ENCODE peak calls at places on chromosome 5, in ten cellular contexts. One of them, this sample, is unnamed. For H3K4me1, the result is how much of the 10 kb centered on the place peaks cover.

GRCh38 chr5:82661462-82661861 is 383.3 kb upstream of the RPS23 start:
- DNase-seq in sigmoid colon: no peak
- DNase-seq in osteoblast: no peak
- DNase-seq in cardiac muscle cell: no peak
- DNase-seq in vagina: no peak
- DNase-seq in kidney: no peak
- DNase-seq in Peyer's patch: no peak
- DNase-seq in psoas muscle: no peak
- DNase-seq in lower lobe of right lung: no peak
- DNase-seq in SK-N-SH: no peak
- DNase-seq in this sample: no peak

GRCh38 chr5:91126448-91126847 is 256.7 kb downstream of the ARRDC3 start:
- DNase-seq in sigmoid colon: peak
- DNase-seq in osteoblast: no peak
- DNase-seq in cardiac muscle cell: no peak
- DNase-seq in vagina: no peak
- DNase-seq in kidney: no peak
- DNase-seq in Peyer's patch: no peak
- DNase-seq in psoas muscle: no peak
- DNase-seq in lower lobe of right lung: no peak
- DNase-seq in SK-N-SH: no peak
- DNase-seq in this sample: no peak

GRCh38 chr5:149422429-149423286 is 43.6 kb upstream of the IL17B start:
- DNase-seq in sigmoid colon: peak
- DNase-seq in osteoblast: peak
- DNase-seq in cardiac muscle cell: peak
- DNase-seq in vagina: no peak
- DNase-seq in kidney: peak
- DNase-seq in Peyer's patch: peak
- DNase-seq in psoas muscle: peak
- DNase-seq in lower lobe of right lung: peak
- DNase-seq in SK-N-SH: peak
- DNase-seq in this sample: no peak

GRCh38 chr5:98927988-98928801 is 612 bp downstream of the CHD1 start:
- DNase-seq in sigmoid colon: peak
- DNase-seq in osteoblast: peak
- DNase-seq in cardiac muscle cell: peak
- DNase-seq in vagina: no peak
- DNase-seq in kidney: peak
- DNase-seq in Peyer's patch: peak
- DNase-seq in psoas muscle: peak
- DNase-seq in lower lobe of right lung: peak
- DNase-seq in SK-N-SH: peak
- DNase-seq in this sample: peak

GRCh38 chr5:74107899-74108298 is 481.9 kb downstream of the ARHGEF28 start:
- DNase-seq in sigmoid colon: peak
- DNase-seq in osteoblast: no peak
- DNase-seq in cardiac muscle cell: no peak
- DNase-seq in vagina: no peak
- DNase-seq in kidney: no peak
- DNase-seq in Peyer's patch: no peak
- DNase-seq in psoas muscle: peak
- DNase-seq in lower lobe of right lung: no peak
- DNase-seq in SK-N-SH: no peak
- DNase-seq in this sample: no peak

GRCh38 chr5:32098806-32099435 is 75.2 kb downstream of the GOLPH3 start:
- DNase-seq in sigmoid colon: no peak
- DNase-seq in osteoblast: no peak
- DNase-seq in cardiac muscle cell: no peak
- DNase-seq in vagina: no peak
- DNase-seq in kidney: no peak
- DNase-seq in Peyer's patch: no peak
- DNase-seq in psoas muscle: no peak
- DNase-seq in lower lobe of right lung: no peak
- DNase-seq in SK-N-SH: no peak
- DNase-seq in this sample: no peak

GRCh38 chr5:71475788-71476384 is 20.4 kb downstream of the BDP1 start:
- DNase-seq in sigmoid colon: no peak
- DNase-seq in osteoblast: peak
- DNase-seq in cardiac muscle cell: peak
- DNase-seq in vagina: no peak
- DNase-seq in kidney: no peak
- DNase-seq in Peyer's patch: no peak
- DNase-seq in psoas muscle: no peak
- DNase-seq in lower lobe of right lung: no peak
- DNase-seq in SK-N-SH: peak
- DNase-seq in this sample: no peak

GRCh38 chr5:109533847-109534272 is 124.1 kb upstream of the PJA2 start:
- DNase-seq in sigmoid colon: no peak
- DNase-seq in osteoblast: no peak
- DNase-seq in cardiac muscle cell: no peak
- DNase-seq in vagina: no peak
- DNase-seq in kidney: no peak
- DNase-seq in Peyer's patch: no peak
- DNase-seq in psoas muscle: no peak
- DNase-seq in lower lobe of right lung: no peak
- DNase-seq in SK-N-SH: peak
- DNase-seq in this sample: no peak

GRCh38 chr5:59042683-59043082 is 459.8 kb downstream of the RAB3C start:
- DNase-seq in sigmoid colon: peak
- DNase-seq in osteoblast: peak
- DNase-seq in cardiac muscle cell: peak
- DNase-seq in vagina: no peak
- DNase-seq in kidney: no peak
- DNase-seq in Peyer's patch: peak
- DNase-seq in psoas muscle: peak
- DNase-seq in lower lobe of right lung: no peak
- DNase-seq in SK-N-SH: no peak
- DNase-seq in this sample: no peak

GRCh38 chr5:177089146-177089545 is 2.4 kb downstream of the FGFR4 start:
- DNase-seq in sigmoid colon: peak
- DNase-seq in osteoblast: no peak
- DNase-seq in cardiac muscle cell: no peak
- DNase-seq in vagina: no peak
- DNase-seq in kidney: peak
- DNase-seq in Peyer's patch: no peak
- DNase-seq in psoas muscle: peak
- DNase-seq in lower lobe of right lung: no peak
- DNase-seq in SK-N-SH: peak
- DNase-seq in this sample: no peak

GRCh38 chr5:122063836-122064235 is 14.2 kb downstream of the LOX start:
- DNase-seq in sigmoid colon: no peak
- DNase-seq in osteoblast: no peak
- DNase-seq in cardiac muscle cell: no peak
- DNase-seq in vagina: no peak
- DNase-seq in kidney: no peak
- DNase-seq in Peyer's patch: no peak
- DNase-seq in psoas muscle: no peak
- DNase-seq in lower lobe of right lung: no peak
- DNase-seq in SK-N-SH: no peak
- DNase-seq in this sample: no peak

GRCh38 chr5:171715551-171715950 is 70.1 kb upstream of the SMIM23 start:
- DNase-seq in sigmoid colon: no peak
- DNase-seq in osteoblast: no peak
- DNase-seq in cardiac muscle cell: no peak
- DNase-seq in vagina: no peak
- DNase-seq in kidney: no peak
- DNase-seq in Peyer's patch: no peak
- DNase-seq in psoas muscle: no peak
- DNase-seq in lower lobe of right lung: no peak
- DNase-seq in SK-N-SH: no peak
- DNase-seq in this sample: no peak

GRCh38 chr5:58871648-58872242 is 288.9 kb downstream of the RAB3C start:
- DNase-seq in sigmoid colon: no peak
- DNase-seq in osteoblast: no peak
- DNase-seq in cardiac muscle cell: peak
- DNase-seq in vagina: no peak
- DNase-seq in kidney: no peak
- DNase-seq in Peyer's patch: peak
- DNase-seq in psoas muscle: no peak
- DNase-seq in lower lobe of right lung: no peak
- DNase-seq in SK-N-SH: peak
- DNase-seq in this sample: no peak

GRCh38 chr5:146832985-146833732 is 45.4 kb downstream of the PPP2R2B start:
- DNase-seq in sigmoid colon: no peak
- DNase-seq in osteoblast: no peak
- DNase-seq in cardiac muscle cell: no peak
- DNase-seq in vagina: no peak
- DNase-seq in kidney: no peak
- DNase-seq in Peyer's patch: no peak
- DNase-seq in psoas muscle: no peak
- DNase-seq in lower lobe of right lung: no peak
- DNase-seq in SK-N-SH: no peak
- DNase-seq in this sample: no peak

GRCh38 chr5:84618262-84618661 is 233.6 kb upstream of the EDIL3 start:
- DNase-seq in sigmoid colon: no peak
- DNase-seq in osteoblast: no peak
- DNase-seq in cardiac muscle cell: no peak
- DNase-seq in vagina: no peak
- DNase-seq in kidney: no peak
- DNase-seq in Peyer's patch: no peak
- DNase-seq in psoas muscle: no peak
- DNase-seq in lower lobe of right lung: no peak
- DNase-seq in SK-N-SH: no peak
- DNase-seq in this sample: no peak

GRCh38 chr5:84614907-84615306 is 230.2 kb upstream of the EDIL3 start:
- DNase-seq in sigmoid colon: no peak
- DNase-seq in osteoblast: no peak
- DNase-seq in cardiac muscle cell: no peak
- DNase-seq in vagina: no peak
- DNase-seq in kidney: no peak
- DNase-seq in Peyer's patch: no peak
- DNase-seq in psoas muscle: no peak
- DNase-seq in lower lobe of right lung: no peak
- DNase-seq in SK-N-SH: no peak
- DNase-seq in this sample: no peak
- H3K4me1 ChIP-seq in sigmoid colon: under half
- H3K4me1 ChIP-seq in osteoblast: under half
- H3K4me1 ChIP-seq in cardiac muscle cell: under half
- H3K4me1 ChIP-seq in vagina: under half
- H3K4me1 ChIP-seq in kidney: under half
- H3K4me1 ChIP-seq in Peyer's patch: under half
- H3K4me1 ChIP-seq in psoas muscle: under half
- H3K4me1 ChIP-seq in lower lobe of right lung: under half
- H3K4me1 ChIP-seq in SK-N-SH: under half
- H3K4me1 ChIP-seq in this sample: under half

DNA sequence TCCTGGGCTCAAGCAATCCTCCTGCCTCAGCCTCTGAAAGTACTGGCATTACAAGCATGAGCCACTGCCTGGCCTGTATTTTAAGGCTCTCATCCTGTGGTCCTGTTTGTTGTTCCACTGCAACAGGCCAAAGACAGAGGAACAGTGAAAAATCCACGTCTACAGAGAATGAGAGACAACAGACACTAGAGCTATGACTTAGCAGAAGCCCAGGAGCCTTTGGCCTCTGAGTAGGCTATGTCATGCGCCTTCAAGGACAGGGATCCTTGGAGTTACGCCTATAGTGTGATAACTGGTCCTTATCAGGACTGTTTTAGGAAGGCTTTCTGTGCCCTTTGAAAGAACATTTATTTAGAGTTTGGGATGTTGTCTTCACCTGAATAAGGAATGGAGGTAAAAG is 10.5 kb downstream of the POC5 start:
- DNase-seq in sigmoid colon: no peak
- DNase-seq in osteoblast: no peak
- DNase-seq in cardiac muscle cell: no peak
- DNase-seq in vagina: no peak
- DNase-seq in kidney: no peak
- DNase-seq in Peyer's patch: no peak
- DNase-seq in psoas muscle: no peak
- DNase-seq in lower lobe of right lung: no peak
- DNase-seq in SK-N-SH: no peak
- DNase-seq in this sample: no peak
- H3K4me1 ChIP-seq in sigmoid colon: under half
- H3K4me1 ChIP-seq in osteoblast: under half
- H3K4me1 ChIP-seq in cardiac muscle cell: under half
- H3K4me1 ChIP-seq in vagina: under half
- H3K4me1 ChIP-seq in kidney: under half
- H3K4me1 ChIP-seq in Peyer's patch: under half
- H3K4me1 ChIP-seq in psoas muscle: under half
- H3K4me1 ChIP-seq in lower lobe of right lung: under half
- H3K4me1 ChIP-seq in SK-N-SH: under half
- H3K4me1 ChIP-seq in this sample: under half

GRCh38 chr5:56735845-56736641 is 79.3 kb upstream of the MAP3K1 start:
- DNase-seq in sigmoid colon: no peak
- DNase-seq in osteoblast: no peak
- DNase-seq in cardiac muscle cell: peak
- DNase-seq in vagina: no peak
- DNase-seq in kidney: no peak
- DNase-seq in Peyer's patch: no peak
- DNase-seq in psoas muscle: no peak
- DNase-seq in lower lobe of right lung: no peak
- DNase-seq in SK-N-SH: no peak
- DNase-seq in this sample: no peak

GRCh38 chr5:56737002-56737621 is 78.2 kb upstream of the MAP3K1 start:
- DNase-seq in sigmoid colon: no peak
- DNase-seq in osteoblast: no peak
- DNase-seq in cardiac muscle cell: no peak
- DNase-seq in vagina: no peak
- DNase-seq in kidney: no peak
- DNase-seq in Peyer's patch: no peak
- DNase-seq in psoas muscle: no peak
- DNase-seq in lower lobe of right lung: no peak
- DNase-seq in SK-N-SH: no peak
- DNase-seq in this sample: no peak

GRCh38 chr5:56732147-56732546 is 83.2 kb upstream of the MAP3K1 start:
- DNase-seq in sigmoid colon: no peak
- DNase-seq in osteoblast: no peak
- DNase-seq in cardiac muscle cell: no peak
- DNase-seq in vagina: no peak
- DNase-seq in kidney: no peak
- DNase-seq in Peyer's patch: no peak
- DNase-seq in psoas muscle: no peak
- DNase-seq in lower lobe of right lung: no peak
- DNase-seq in SK-N-SH: no peak
- DNase-seq in this sample: no peak

GRCh38 chr5:56733580-56733979 is 81.8 kb upstream of the MAP3K1 start:
- DNase-seq in sigmoid colon: no peak
- DNase-seq in osteoblast: no peak
- DNase-seq in cardiac muscle cell: no peak
- DNase-seq in vagina: no peak
- DNase-seq in kidney: no peak
- DNase-seq in Peyer's patch: no peak
- DNase-seq in psoas muscle: no peak
- DNase-seq in lower lobe of right lung: no peak
- DNase-seq in SK-N-SH: no peak
- DNase-seq in this sample: no peak

GRCh38 chr5:56734066-56734766 is 81.1 kb upstream of the MAP3K1 start:
- DNase-seq in sigmoid colon: no peak
- DNase-seq in osteoblast: no peak
- DNase-seq in cardiac muscle cell: no peak
- DNase-seq in vagina: no peak
- DNase-seq in kidney: no peak
- DNase-seq in Peyer's patch: no peak
- DNase-seq in psoas muscle: no peak
- DNase-seq in lower lobe of right lung: no peak
- DNase-seq in SK-N-SH: no peak
- DNase-seq in this sample: no peak
- H3K4me1 ChIP-seq in sigmoid colon: under half
- H3K4me1 ChIP-seq in osteoblast: under half
- H3K4me1 ChIP-seq in cardiac muscle cell: under half
- H3K4me1 ChIP-seq in vagina: under half
- H3K4me1 ChIP-seq in kidney: under half
- H3K4me1 ChIP-seq in Peyer's patch: under half
- H3K4me1 ChIP-seq in psoas muscle: under half
- H3K4me1 ChIP-seq in lower lobe of right lung: under half
- H3K4me1 ChIP-seq in SK-N-SH: under half
- H3K4me1 ChIP-seq in this sample: under half

GRCh38 chr5:78718827-78719226 is 70.3 kb upstream of the LHFPL2 start:
- DNase-seq in sigmoid colon: no peak
- DNase-seq in osteoblast: no peak
- DNase-seq in cardiac muscle cell: no peak
- DNase-seq in vagina: no peak
- DNase-seq in kidney: no peak
- DNase-seq in Peyer's patch: no peak
- DNase-seq in psoas muscle: no peak
- DNase-seq in lower lobe of right lung: no peak
- DNase-seq in SK-N-SH: no peak
- DNase-seq in this sample: no peak
- H3K4me1 ChIP-seq in sigmoid colon: under half
- H3K4me1 ChIP-seq in osteoblast: under half
- H3K4me1 ChIP-seq in cardiac muscle cell: under half
- H3K4me1 ChIP-seq in vagina: under half
- H3K4me1 ChIP-seq in kidney: under half
- H3K4me1 ChIP-seq in Peyer's patch: under half
- H3K4me1 ChIP-seq in psoas muscle: under half
- H3K4me1 ChIP-seq in lower lobe of right lung: under half
- H3K4me1 ChIP-seq in SK-N-SH: under half
- H3K4me1 ChIP-seq in this sample: under half